ENCODE peak calls at places on chromosome 14, in ten cellular contexts. M, E, C, H, D, Y, F, U, W and A are unnamed samples. For H3K4me1, the result is how much of the 10 kb centered on the place peaks cover.

GRCh38 chr14:56351861-56352260 is 227.7 kb upstream of the TMEM260 start:
- DNase-seq in M (no peak), E (no peak), C (no peak), H (no peak), D (no peak), Y (no peak), F (peak), U (no peak), W (no peak), A (no peak)

GRCh38 chr14:64444984-64445845 is 20.1 kb upstream of the AKAP5 start:
- DNase-seq in M (peak), E (peak), C (no peak), H (no peak), D (no peak), Y (no peak), F (peak), U (peak), W (peak), A (peak)

GRCh38 chr14:74426202-74426582 is at the start of gene SYNDIG1L:
- DNase-seq in M (no peak), E (no peak), C (no peak), H (no peak), D (no peak), Y (no peak), F (no peak), U (no peak), W (no peak), A (peak)

GRCh38 chr14:70934084-70934483 is 26.8 kb downstream of the PCNX1 start:
- DNase-seq in M (no peak), E (no peak), C (no peak), H (no peak), D (no peak), Y (no peak), F (peak), U (no peak), W (no peak), A (no peak)

GRCh38 chr14:100641274-100641860 is 54.1 kb upstream of the BEGAIN start:
- DNase-seq in M (peak), E (no peak), C (no peak), H (no peak), D (no peak), Y (no peak), F (no peak), U (no peak), W (no peak), A (no peak)

GRCh38 chr14:102968306-102968705 is 45.8 kb downstream of the AMN start:
- DNase-seq in M (no peak), E (no peak), C (no peak), H (no peak), D (no peak), Y (no peak), F (no peak), U (no peak), W (no peak), A (no peak)

GRCh38 chr14:103730490-103731035 is 15.0 kb downstream of the ZFYVE21 start:
- DNase-seq in M (no peak), E (no peak), C (peak), H (peak), D (peak), Y (no peak), F (no peak), U (no peak), W (no peak), A (peak)

GRCh38 chr14:92340938-92341337 is 18.0 kb downstream of the SLC24A4 start:
- DNase-seq in M (no peak), E (no peak), C (no peak), H (no peak), D (no peak), Y (no peak), F (no peak), U (no peak), W (no peak), A (no peak)

GRCh38 chr14:44165286-44165685 is 341.8 kb downstream of the FSCB start:
- DNase-seq in M (no peak), E (no peak), C (no peak), H (no peak), D (no peak), Y (no peak), F (no peak), U (no peak), W (no peak), A (no peak)

GRCh38 chr14:76329951-76330350 is 46.0 kb upstream of the ESRRB start:
- DNase-seq in M (no peak), E (no peak), C (no peak), H (no peak), D (no peak), Y (no peak), F (no peak), U (no peak), W (no peak), A (no peak)

GRCh38 chr14:79278798-79279644 is 932.3 kb downstream of the DIO2 start:
- DNase-seq in M (peak), E (peak), C (peak), H (peak), D (peak), Y (peak), F (peak), U (peak), W (peak), A (peak)

GRCh38 chr14:85533821-85534271 is 3.9 kb downstream of the FLRT2 start:
- DNase-seq in M (no peak), E (peak), C (peak), H (no peak), D (peak), Y (no peak), F (peak), U (peak), W (no peak), A (no peak)

GRCh38 chr14:97253756-97254155 is 456.6 kb downstream of the VRK1 start:
- DNase-seq in M (no peak), E (no peak), C (no peak), H (no peak), D (no peak), Y (no peak), F (no peak), U (no peak), W (no peak), A (no peak)

GRCh38 chr14:64692597-64693350 is 11.4 kb upstream of the PLEKHG3 start:
- DNase-seq in M (peak), E (no peak), C (no peak), H (no peak), D (no peak), Y (no peak), F (no peak), U (no peak), W (no peak), A (no peak)

GRCh38 chr14:104284107-104284592 is 145.8 kb downstream of the KIF26A start:
- DNase-seq in M (no peak), E (peak), C (no peak), H (no peak), D (no peak), Y (no peak), F (no peak), U (no peak), W (no peak), A (no peak)

GRCh38 chr14:95758331-95758730 is 44.4 kb upstream of the TCL1A start:
- DNase-seq in M (no peak), E (no peak), C (no peak), H (no peak), D (no peak), Y (no peak), F (no peak), U (no peak), W (no peak), A (no peak)

GRCh38 chr14:65252471-65253255 is 150.3 kb upstream of the MAX start:
- DNase-seq in M (no peak), E (no peak), C (no peak), H (no peak), D (no peak), Y (no peak), F (no peak), U (no peak), W (no peak), A (peak)

GRCh38 chr14:96662116-96662901 is 134.9 kb upstream of the VRK1 start:
- DNase-seq in M (no peak), E (no peak), C (no peak), H (no peak), D (peak), Y (no peak), F (no peak), U (no peak), W (no peak), A (no peak)

GRCh38 chr14:72614891-72615410 is 278.9 kb downstream of the DPF3 start:
- DNase-seq in M (no peak), E (no peak), C (no peak), H (no peak), D (no peak), Y (no peak), F (no peak), U (no peak), W (no peak), A (no peak)
- H3K4me1 ChIP-seq in M (under half), E (under half), C (half or more), H (half or more), D (under half), Y (under half), F (under half), U (under half), W (under half), A (under half)

GRCh38 chr14:105702275-105702817 is 176.0 kb downstream of the TMEM121 start:
- DNase-seq in M (no peak), E (no peak), C (no peak), H (no peak), D (no peak), Y (no peak), F (no peak), U (no peak), W (no peak), A (no peak)
- TF ChIP-seq POLR2A in M (no peak), E (no peak), C (no peak), H (no peak), D (no peak), Y (no peak), F (no peak), U (no peak), W (no peak), A (no peak)

DNA sequence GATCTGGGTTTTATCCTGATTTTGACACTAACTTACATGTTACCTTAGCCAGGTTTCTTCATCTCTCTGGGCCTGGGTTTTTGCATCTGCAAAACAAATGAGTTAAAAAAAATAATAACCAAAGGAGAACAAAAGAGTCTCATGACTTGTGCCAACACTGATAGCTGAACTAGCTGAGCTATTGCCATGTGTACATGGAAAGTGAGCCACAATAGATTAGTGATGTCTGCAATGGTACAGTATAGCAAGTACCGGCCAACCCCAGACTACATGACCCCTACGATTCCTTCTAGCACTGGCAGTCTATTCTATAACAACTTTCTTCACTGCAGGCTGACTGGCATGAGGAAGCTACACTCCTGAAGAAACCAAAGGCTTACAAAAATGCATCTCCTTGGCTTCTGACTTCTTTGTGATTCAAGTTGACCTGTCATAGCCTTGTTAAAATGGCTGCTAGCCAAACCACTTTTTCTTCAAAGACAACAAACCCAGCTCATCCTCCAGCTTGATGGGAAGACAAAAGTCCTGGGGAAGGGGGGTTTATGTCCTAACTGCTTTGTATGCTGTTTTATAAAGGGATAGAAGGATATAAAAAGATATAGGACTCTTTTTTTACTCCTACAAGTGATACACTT is 123.7 kb downstream of the DAD1 start:
- DNase-seq in M (no peak), E (no peak), C (no peak), H (no peak), D (no peak), Y (no peak), F (peak), U (no peak), W (no peak), A (no peak)
- H3K4me1 ChIP-seq in M (under half), E (under half), C (under half), H (under half), D (under half), Y (under half), F (under half), U (under half), W (under half), A (under half)

DNA sequence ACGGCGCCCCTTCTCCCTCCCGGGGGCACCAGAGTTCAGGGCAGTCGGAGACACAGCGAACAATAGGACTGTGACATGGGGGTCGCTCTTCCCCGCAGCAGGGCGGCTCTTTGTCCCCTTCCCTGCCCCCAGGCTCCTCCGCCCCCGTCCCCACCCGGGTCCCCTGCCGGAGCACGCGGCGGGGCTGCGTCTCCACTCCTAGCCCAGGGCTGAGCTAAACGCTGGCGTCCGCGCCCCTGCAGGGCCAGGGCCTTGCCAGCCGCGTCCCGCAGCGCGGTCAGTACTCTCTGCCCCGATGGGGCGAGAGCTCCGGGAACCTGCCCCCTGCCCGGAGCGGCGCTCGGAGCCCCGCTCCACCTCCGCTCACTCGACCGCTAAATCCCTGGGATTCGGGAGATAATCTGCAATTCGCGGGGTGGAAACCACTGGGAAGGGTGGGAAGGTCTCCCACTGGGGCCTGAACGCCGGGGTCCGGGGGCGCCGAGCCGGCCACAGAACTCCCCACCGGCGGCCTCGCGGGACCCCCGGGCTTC is 825 bp upstream of the CCDC85C start:
- DNase-seq in M (peak), E (no peak), C (peak), H (no peak), D (peak), Y (no peak), F (peak), U (peak), W (no peak), A (no peak)
- TF ChIP-seq POLR2A in M (peak), E (no peak), C (peak), H (no peak), D (no peak), Y (peak), F (no peak), U (no peak), W (no peak), A (no peak)

DNA sequence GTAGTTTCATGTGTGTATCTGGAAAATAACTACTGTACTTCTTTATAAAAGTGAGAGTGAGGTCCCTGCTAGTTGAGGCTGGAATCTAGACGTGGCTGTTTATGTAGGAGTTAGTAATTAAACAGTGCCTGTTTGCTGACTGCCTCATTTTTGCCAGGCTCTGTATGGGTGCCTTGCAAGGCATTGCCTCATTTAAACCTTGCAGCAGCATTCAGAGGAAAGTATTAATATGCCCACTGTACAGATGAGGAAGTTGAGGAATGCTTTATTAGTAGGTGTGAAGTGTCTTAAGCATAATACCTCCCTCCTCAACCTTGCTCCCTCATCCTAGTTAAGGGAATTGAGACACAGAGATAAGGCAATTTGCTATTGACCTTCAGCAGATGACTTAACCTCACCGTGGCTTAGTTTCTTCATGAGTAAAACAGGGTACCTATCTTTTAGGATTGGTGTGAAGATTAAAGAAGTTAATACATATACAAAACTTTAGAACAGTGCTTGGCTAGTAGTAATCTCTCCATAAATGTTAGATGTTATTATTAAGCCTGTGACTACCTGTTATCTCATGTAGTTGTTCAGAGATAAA is 28.7 kb downstream of the PPM1A start:
- DNase-seq in M (no peak), E (no peak), C (no peak), H (no peak), D (no peak), Y (no peak), F (no peak), U (no peak), W (no peak), A (no peak)
- H3K4me1 ChIP-seq in M (under half), E (under half), C (half or more), H (half or more), D (under half), Y (under half), F (under half), U (under half), W (under half), A (half or more)